ENCODE peak calls at places on chromosomes 4 and X, in six cellular contexts. P, V, X, N, S and H are unnamed samples.

GRCh38 chrX:2596050-2596449 is 95.0 kb upstream of the CD99 start:
- DNase-seq in X (no peak), P (no peak), V (no peak), N (no peak), S (no peak), H (no peak)

GRCh38 chrX:6468716-6469115 is 66.2 kb downstream of the VCX3A start:
- DNase-seq in P (no peak), S (no peak), N (no peak), X (no peak), V (peak), H (peak)

GRCh38 chr4:120902925-120903324 is 19.6 kb downstream of the PRDM5 start:
- DNase-seq in V (no peak), P (peak), S (no peak), X (no peak), N (no peak), H (no peak)

GRCh38 chrX:65493431-65493830 is 41.2 kb downstream of the LAS1L start:
- DNase-seq in P (no peak), V (no peak), S (no peak), X (no peak), N (peak), H (no peak)

GRCh38 chr4:5166377-5166776 is 115.1 kb downstream of the STK32B start:
- DNase-seq in V (no peak), N (no peak), S (no peak), X (no peak), P (no peak), H (no peak)

GRCh38 chrX:40542208-40542607 is 38.6 kb upstream of the ATP6AP2 start:
- DNase-seq in N (no peak), P (no peak), X (no peak), V (no peak), S (no peak), H (no peak)

GRCh38 chr4:185541251-185541671 is 6.0 kb upstream of the PDLIM3 start:
- DNase-seq in X (no peak), P (no peak), S (no peak), N (no peak), V (no peak), H (no peak)

GRCh38 chr4:37008199-37008598 is 236.3 kb upstream of the NWD2 start:
- DNase-seq in S (no peak), N (no peak), X (peak), V (peak), P (no peak), H (peak)

GRCh38 chrX:32448945-32449344 is 762.4 kb downstream of the DMD start:
- DNase-seq in X (no peak), S (no peak), N (no peak), V (no peak), P (no peak), H (no peak)

GRCh38 chrX:1355131-1355799 is 18.7 kb downstream of the IL3RA start:
- DNase-seq in N (no peak), P (no peak), V (no peak), S (no peak), X (no peak), H (no peak)

GRCh38 chr4:145427991-145428390 is 53.7 kb upstream of the SMAD1 start:
- DNase-seq in S (no peak), V (no peak), N (no peak), X (no peak), P (no peak), H (no peak)

GRCh38 chr4:159446266-159446976 is 343.5 kb downstream of the RAPGEF2 start:
- DNase-seq in N (peak), P (peak), V (peak), X (peak), S (no peak), H (peak)